ENCODE peak calls at places on chromosomes 5 and 9, in ten cellular contexts. One of them, this sample, is unnamed.

GRCh38 chr5:145906401-145906800 is 30.0 kb upstream of the SH3RF2 start:
- DNase-seq in NCI-H524: no peak
- DNase-seq in cardiac fibroblast: no peak
- DNase-seq in C1 segment of cervical spinal cord: no peak
- DNase-seq in activated T-helper 1 cell treated with anti-CD3 and anti-CD28 coated beads, Interleukin-2, amount 50 U/mL, for 16 hours: no peak
- DNase-seq in stimulated activated CD8-positive, alpha-beta memory T cell treated with anti-CD3 and anti-CD28 coated beads, Interleukin-15, amount 100 ng/mL, for 24 hours: no peak
- DNase-seq in OCI-LY7: no peak
- DNase-seq in GM12892: no peak
- DNase-seq in small intestine: no peak
- DNase-seq in aorta: no peak
- DNase-seq in this sample: no peak

GRCh38 chr5:81244451-81244850 is 11.3 kb downstream of the CKMT2 start:
- DNase-seq in stimulated activated CD8-positive, alpha-beta memory T cell treated with anti-CD3 and anti-CD28 coated beads, Interleukin-15, amount 100 ng/mL, for 24 hours: no peak
- DNase-seq in aorta: no peak
- DNase-seq in C1 segment of cervical spinal cord: no peak
- DNase-seq in cardiac fibroblast: no peak
- DNase-seq in OCI-LY7: no peak
- DNase-seq in small intestine: no peak
- DNase-seq in GM12892: no peak
- DNase-seq in NCI-H524: no peak
- DNase-seq in activated T-helper 1 cell treated with anti-CD3 and anti-CD28 coated beads, Interleukin-2, amount 50 U/mL, for 16 hours: no peak
- DNase-seq in this sample: no peak

GRCh38 chr5:100643473-100643872 is 108.3 kb downstream of the FAM174A start:
- DNase-seq in stimulated activated CD8-positive, alpha-beta memory T cell treated with anti-CD3 and anti-CD28 coated beads, Interleukin-15, amount 100 ng/mL, for 24 hours: no peak
- DNase-seq in NCI-H524: no peak
- DNase-seq in OCI-LY7: no peak
- DNase-seq in cardiac fibroblast: peak
- DNase-seq in GM12892: no peak
- DNase-seq in aorta: no peak
- DNase-seq in small intestine: no peak
- DNase-seq in activated T-helper 1 cell treated with anti-CD3 and anti-CD28 coated beads, Interleukin-2, amount 50 U/mL, for 16 hours: no peak
- DNase-seq in C1 segment of cervical spinal cord: no peak
- DNase-seq in this sample: no peak

GRCh38 chr9:129863059-129863690 is 27.9 kb downstream of the USP20 start:
- DNase-seq in small intestine: peak
- DNase-seq in GM12892: no peak
- DNase-seq in activated T-helper 1 cell treated with anti-CD3 and anti-CD28 coated beads, Interleukin-2, amount 50 U/mL, for 16 hours: no peak
- DNase-seq in stimulated activated CD8-positive, alpha-beta memory T cell treated with anti-CD3 and anti-CD28 coated beads, Interleukin-15, amount 100 ng/mL, for 24 hours: peak
- DNase-seq in C1 segment of cervical spinal cord: no peak
- DNase-seq in OCI-LY7: peak
- DNase-seq in cardiac fibroblast: peak
- DNase-seq in NCI-H524: no peak
- DNase-seq in aorta: no peak
- DNase-seq in this sample: no peak

GRCh38 chr5:134097221-134097620 is 17.3 kb upstream of the TCF7 start:
- DNase-seq in stimulated activated CD8-positive, alpha-beta memory T cell treated with anti-CD3 and anti-CD28 coated beads, Interleukin-15, amount 100 ng/mL, for 24 hours: no peak
- DNase-seq in small intestine: no peak
- DNase-seq in NCI-H524: no peak
- DNase-seq in activated T-helper 1 cell treated with anti-CD3 and anti-CD28 coated beads, Interleukin-2, amount 50 U/mL, for 16 hours: no peak
- DNase-seq in OCI-LY7: no peak
- DNase-seq in C1 segment of cervical spinal cord: no peak
- DNase-seq in cardiac fibroblast: no peak
- DNase-seq in GM12892: no peak
- DNase-seq in aorta: no peak
- DNase-seq in this sample: no peak

GRCh38 chr5:134133995-134134541 is 19.6 kb downstream of the TCF7 start:
- DNase-seq in C1 segment of cervical spinal cord: no peak
- DNase-seq in small intestine: no peak
- DNase-seq in stimulated activated CD8-positive, alpha-beta memory T cell treated with anti-CD3 and anti-CD28 coated beads, Interleukin-15, amount 100 ng/mL, for 24 hours: no peak
- DNase-seq in aorta: peak
- DNase-seq in NCI-H524: no peak
- DNase-seq in GM12892: no peak
- DNase-seq in cardiac fibroblast: no peak
- DNase-seq in OCI-LY7: no peak
- DNase-seq in activated T-helper 1 cell treated with anti-CD3 and anti-CD28 coated beads, Interleukin-2, amount 50 U/mL, for 16 hours: no peak
- DNase-seq in this sample: no peak

GRCh38 chr9:36401179-36401740 is 1.2 kb upstream of the RNF38 start:
- DNase-seq in OCI-LY7: no peak
- DNase-seq in aorta: no peak
- DNase-seq in cardiac fibroblast: peak
- DNase-seq in small intestine: peak
- DNase-seq in C1 segment of cervical spinal cord: peak
- DNase-seq in NCI-H524: no peak
- DNase-seq in activated T-helper 1 cell treated with anti-CD3 and anti-CD28 coated beads, Interleukin-2, amount 50 U/mL, for 16 hours: no peak
- DNase-seq in GM12892: peak
- DNase-seq in stimulated activated CD8-positive, alpha-beta memory T cell treated with anti-CD3 and anti-CD28 coated beads, Interleukin-15, amount 100 ng/mL, for 24 hours: no peak
- DNase-seq in this sample: peak

GRCh38 chr5:152556779-152557178 is 151.7 kb upstream of the NMUR2 start:
- DNase-seq in stimulated activated CD8-positive, alpha-beta memory T cell treated with anti-CD3 and anti-CD28 coated beads, Interleukin-15, amount 100 ng/mL, for 24 hours: no peak
- DNase-seq in C1 segment of cervical spinal cord: no peak
- DNase-seq in GM12892: no peak
- DNase-seq in OCI-LY7: no peak
- DNase-seq in NCI-H524: peak
- DNase-seq in small intestine: no peak
- DNase-seq in aorta: no peak
- DNase-seq in cardiac fibroblast: no peak
- DNase-seq in activated T-helper 1 cell treated with anti-CD3 and anti-CD28 coated beads, Interleukin-2, amount 50 U/mL, for 16 hours: no peak
- DNase-seq in this sample: no peak

GRCh38 chr5:67989457-67989856 is 226.1 kb upstream of the PIK3R1 start:
- DNase-seq in GM12892: no peak
- DNase-seq in C1 segment of cervical spinal cord: no peak
- DNase-seq in OCI-LY7: no peak
- DNase-seq in activated T-helper 1 cell treated with anti-CD3 and anti-CD28 coated beads, Interleukin-2, amount 50 U/mL, for 16 hours: no peak
- DNase-seq in NCI-H524: no peak
- DNase-seq in aorta: no peak
- DNase-seq in stimulated activated CD8-positive, alpha-beta memory T cell treated with anti-CD3 and anti-CD28 coated beads, Interleukin-15, amount 100 ng/mL, for 24 hours: no peak
- DNase-seq in cardiac fibroblast: peak
- DNase-seq in small intestine: peak
- DNase-seq in this sample: no peak

GRCh38 chr9:83204047-83204446 is 141.1 kb upstream of the RASEF start:
- DNase-seq in cardiac fibroblast: no peak
- DNase-seq in aorta: no peak
- DNase-seq in activated T-helper 1 cell treated with anti-CD3 and anti-CD28 coated beads, Interleukin-2, amount 50 U/mL, for 16 hours: no peak
- DNase-seq in C1 segment of cervical spinal cord: no peak
- DNase-seq in OCI-LY7: no peak
- DNase-seq in small intestine: no peak
- DNase-seq in stimulated activated CD8-positive, alpha-beta memory T cell treated with anti-CD3 and anti-CD28 coated beads, Interleukin-15, amount 100 ng/mL, for 24 hours: no peak
- DNase-seq in NCI-H524: no peak
- DNase-seq in GM12892: no peak
- DNase-seq in this sample: no peak

GRCh38 chr5:116576043-116576713 is 1.6 kb upstream of the SEMA6A start:
- DNase-seq in small intestine: peak
- DNase-seq in NCI-H524: peak
- DNase-seq in GM12892: peak
- DNase-seq in stimulated activated CD8-positive, alpha-beta memory T cell treated with anti-CD3 and anti-CD28 coated beads, Interleukin-15, amount 100 ng/mL, for 24 hours: no peak
- DNase-seq in OCI-LY7: peak
- DNase-seq in cardiac fibroblast: peak
- DNase-seq in C1 segment of cervical spinal cord: peak
- DNase-seq in activated T-helper 1 cell treated with anti-CD3 and anti-CD28 coated beads, Interleukin-2, amount 50 U/mL, for 16 hours: no peak
- DNase-seq in aorta: peak
- DNase-seq in this sample: peak

GRCh38 chr5:88142801-88143692 is 125.6 kb downstream of the TMEM161B start:
- DNase-seq in OCI-LY7: no peak
- DNase-seq in GM12892: no peak
- DNase-seq in cardiac fibroblast: no peak
- DNase-seq in NCI-H524: no peak
- DNase-seq in small intestine: no peak
- DNase-seq in stimulated activated CD8-positive, alpha-beta memory T cell treated with anti-CD3 and anti-CD28 coated beads, Interleukin-15, amount 100 ng/mL, for 24 hours: no peak
- DNase-seq in aorta: peak
- DNase-seq in activated T-helper 1 cell treated with anti-CD3 and anti-CD28 coated beads, Interleukin-2, amount 50 U/mL, for 16 hours: no peak
- DNase-seq in C1 segment of cervical spinal cord: peak
- DNase-seq in this sample: no peak

GRCh38 chr5:180847053-180847452 is 14.0 kb downstream of the ZFP62 start:
- DNase-seq in stimulated activated CD8-positive, alpha-beta memory T cell treated with anti-CD3 and anti-CD28 coated beads, Interleukin-15, amount 100 ng/mL, for 24 hours: no peak
- DNase-seq in C1 segment of cervical spinal cord: no peak
- DNase-seq in OCI-LY7: no peak
- DNase-seq in GM12892: no peak
- DNase-seq in activated T-helper 1 cell treated with anti-CD3 and anti-CD28 coated beads, Interleukin-2, amount 50 U/mL, for 16 hours: no peak
- DNase-seq in aorta: no peak
- DNase-seq in cardiac fibroblast: no peak
- DNase-seq in NCI-H524: no peak
- DNase-seq in small intestine: no peak
- DNase-seq in this sample: no peak

GRCh38 chr9:85377751-85378289 is 363.9 kb downstream of the AGTPBP1 start:
- DNase-seq in aorta: no peak
- DNase-seq in stimulated activated CD8-positive, alpha-beta memory T cell treated with anti-CD3 and anti-CD28 coated beads, Interleukin-15, amount 100 ng/mL, for 24 hours: no peak
- DNase-seq in small intestine: no peak
- DNase-seq in OCI-LY7: no peak
- DNase-seq in C1 segment of cervical spinal cord: no peak
- DNase-seq in GM12892: no peak
- DNase-seq in NCI-H524: peak
- DNase-seq in cardiac fibroblast: no peak
- DNase-seq in activated T-helper 1 cell treated with anti-CD3 and anti-CD28 coated beads, Interleukin-2, amount 50 U/mL, for 16 hours: no peak
- DNase-seq in this sample: no peak

GRCh38 chr5:168881427-168882149 is 302.4 kb upstream of the PANK3 start:
- DNase-seq in GM12892: no peak
- DNase-seq in stimulated activated CD8-positive, alpha-beta memory T cell treated with anti-CD3 and anti-CD28 coated beads, Interleukin-15, amount 100 ng/mL, for 24 hours: no peak
- DNase-seq in activated T-helper 1 cell treated with anti-CD3 and anti-CD28 coated beads, Interleukin-2, amount 50 U/mL, for 16 hours: no peak
- DNase-seq in C1 segment of cervical spinal cord: no peak
- DNase-seq in cardiac fibroblast: no peak
- DNase-seq in NCI-H524: peak
- DNase-seq in OCI-LY7: peak
- DNase-seq in small intestine: no peak
- DNase-seq in aorta: no peak
- DNase-seq in this sample: no peak

GRCh38 chr9:73615557-73615956 is 463.9 kb downstream of the ANXA1 start:
- DNase-seq in cardiac fibroblast: no peak
- DNase-seq in C1 segment of cervical spinal cord: no peak
- DNase-seq in OCI-LY7: no peak
- DNase-seq in GM12892: no peak
- DNase-seq in NCI-H524: no peak
- DNase-seq in aorta: no peak
- DNase-seq in stimulated activated CD8-positive, alpha-beta memory T cell treated with anti-CD3 and anti-CD28 coated beads, Interleukin-15, amount 100 ng/mL, for 24 hours: no peak
- DNase-seq in activated T-helper 1 cell treated with anti-CD3 and anti-CD28 coated beads, Interleukin-2, amount 50 U/mL, for 16 hours: no peak
- DNase-seq in small intestine: no peak
- DNase-seq in this sample: no peak

This sample was measured in frontal cortex.